ENCODE peak calls at places on chromosomes 13 and 19, in ten cellular contexts. V, L, G, X, Y, K, P, F, W and B are unnamed samples.
A peak's percentile ranks its signal among the peaks of the same experiment; 100 is the strongest.

GRCh38 chr19:4580021-4580901 is 20.8 kb upstream of the SEMA6B start:
- DNase-seq in V (no peak), L (no peak), G (no peak), X (no peak), Y (peak; percentile 77), K (no peak), P (no peak), F (no peak), W (no peak), B (no peak)

GRCh38 chr19:39946532-39946931 is 12.1 kb upstream of the FCGBP start:
- DNase-seq in V (no peak), L (peak; percentile 25), G (no peak), X (no peak), Y (no peak), K (no peak), P (no peak), F (no peak), W (no peak), B (no peak)

GRCh38 chr19:28012361-28012760 is 1200.6 kb downstream of the UQCRFS1 start:
- DNase-seq in V (no peak), L (no peak), G (no peak), X (no peak), Y (peak; percentile 57), K (no peak), P (no peak), F (no peak), W (no peak), B (no peak)

GRCh38 chr19:39335168-39335567 is 675 bp downstream of the GMFG start:
- DNase-seq in V (no peak), L (no peak), G (no peak), X (no peak), Y (no peak), K (peak; percentile 84), P (no peak), F (no peak), W (no peak), B (no peak)

GRCh38 chr19:4473708-4474503 is 1.8 kb downstream of the HDGFL2 start:
- DNase-seq in V (no peak), L (no peak), G (no peak), X (peak; percentile 45), Y (no peak), K (no peak), P (no peak), F (no peak), W (no peak), B (no peak)

GRCh38 chr19:8004723-8005513 is 523 bp downstream of the ELAVL1 start:
- DNase-seq in V (no peak), L (no peak), G (no peak), X (peak; percentile 44), Y (peak; percentile 53), K (no peak), P (peak; percentile 18), F (no peak), W (peak; percentile 12), B (no peak)

GRCh38 chr13:90689111-90689510 is 658.4 kb upstream of the MIR17HG start:
- DNase-seq in V (no peak), L (no peak), G (no peak), X (no peak), Y (no peak), K (no peak), P (no peak), F (no peak), W (no peak), B (no peak)

GRCh38 chr19:47518139-47518538 is 3.3 kb upstream of the NAPA start:
- DNase-seq in V (peak; percentile 32), L (no peak), G (no peak), X (no peak), Y (no peak), K (no peak), P (peak; percentile 76), F (no peak), W (no peak), B (no peak)

GRCh38 chr13:110485604-110486003 is 75.9 kb downstream of the RAB20 start:
- DNase-seq in V (no peak), L (no peak), G (no peak), X (no peak), Y (peak; percentile 76), K (no peak), P (no peak), F (no peak), W (no peak), B (no peak)

GRCh38 chr19:49890349-49891311 is 6.1 kb downstream of the IL4I1 start:
- DNase-seq in V (peak; percentile 60), L (peak; percentile 57), G (no peak), X (peak; percentile 60), Y (peak; percentile 88), K (peak; percentile 89), P (peak; percentile 46), F (no peak), W (no peak), B (no peak)

GRCh38 chr19:12936582-12936981 is 1.8 kb upstream of the CALR start:
- DNase-seq in V (no peak), L (no peak), G (no peak), X (no peak), Y (no peak), K (no peak), P (no peak), F (no peak), W (no peak), B (no peak)

GRCh38 chr19:8481191-8481590 is 21.2 kb downstream of the PRAM1 start:
- DNase-seq in V (no peak), L (no peak), G (no peak), X (no peak), Y (no peak), K (peak; percentile 68), P (no peak), F (no peak), W (no peak), B (no peak)

GRCh38 chr13:41864658-41865057 is 96.3 kb downstream of the VWA8 start:
- DNase-seq in V (no peak), L (no peak), G (no peak), X (no peak), Y (no peak), K (no peak), P (no peak), F (no peak), W (peak; percentile 24), B (no peak)

GRCh38 chr19:29798783-29799182 is 13.0 kb upstream of the CCNE1 start:
- DNase-seq in V (no peak), L (no peak), G (no peak), X (no peak), Y (no peak), K (no peak), P (no peak), F (no peak), W (peak; percentile 8), B (no peak)

GRCh38 chr13:65504213-65504612 is 1725.9 kb downstream of the PCDH9 start:
- DNase-seq in V (no peak), L (no peak), G (no peak), X (no peak), Y (no peak), K (no peak), P (no peak), F (no peak), W (no peak), B (no peak)

GRCh38 chr19:15284896-15285295 is 47.4 kb downstream of the BRD4 start:
- DNase-seq in V (no peak), L (no peak), G (no peak), X (no peak), Y (no peak), K (peak; percentile 66), P (no peak), F (no peak), W (no peak), B (no peak)

GRCh38 chr13:114179087-114179658 is at the start of gene CFAP97D2:
- DNase-seq in V (no peak), L (no peak), G (no peak), X (no peak), Y (no peak), K (no peak), P (no peak), F (no peak), W (no peak), B (no peak)

GRCh38 chr13:43074824-43075510 is 51.6 kb downstream of the DNAJC15 start:
- DNase-seq in V (no peak), L (no peak), G (no peak), X (no peak), Y (no peak), K (no peak), P (no peak), F (no peak), W (no peak), B (no peak)

GRCh38 chr13:32904271-32904670 is 112.0 kb upstream of the KL start:
- DNase-seq in V (no peak), L (no peak), G (no peak), X (no peak), Y (no peak), K (no peak), P (no peak), F (no peak), W (no peak), B (no peak)

GRCh38 chr19:45097450-45097775 is 4.4 kb downstream of the PPP1R37 start:
- DNase-seq in V (no peak), L (no peak), G (no peak), X (no peak), Y (no peak), K (no peak), P (no peak), F (no peak), W (no peak), B (no peak)

GRCh38 chr13:111115841-111116500 is 861 bp downstream of the ARHGEF7 start:
- DNase-seq in V (no peak), L (no peak), G (peak; percentile 66), X (peak; percentile 56), Y (peak; percentile 64), K (no peak), P (no peak), F (peak; percentile 57), W (peak; percentile 86), B (no peak)

GRCh38 chr13:62663767-62664166 is 1248.1 kb upstream of the PCDH20 start:
- DNase-seq in V (no peak), L (no peak), G (no peak), X (no peak), Y (no peak), K (no peak), P (no peak), F (no peak), W (no peak), B (no peak)

GRCh38 chr19:10074153-10074552 is 12.0 kb upstream of the SHFL start:
- DNase-seq in V (peak; percentile 47), L (no peak), G (no peak), X (no peak), Y (no peak), K (no peak), P (peak; percentile 59), F (no peak), W (peak; percentile 41), B (no peak)

GRCh38 chr13:95956589-95957148 is 96.5 kb downstream of the UGGT2 start:
- DNase-seq in V (no peak), L (no peak), G (no peak), X (no peak), Y (no peak), K (no peak), P (no peak), F (no peak), W (peak; percentile 23), B (no peak)

GRCh38 chr13:46871557-46871956 is 25.3 kb downstream of the HTR2A start:
- DNase-seq in V (no peak), L (no peak), G (no peak), X (no peak), Y (no peak), K (no peak), P (no peak), F (no peak), W (no peak), B (no peak)

GRCh38 chr13:112032186-112032835 is 34.6 kb upstream of the SOX1 start:
- DNase-seq in V (no peak), L (no peak), G (no peak), X (no peak), Y (no peak), K (no peak), P (no peak), F (no peak), W (no peak), B (no peak)

GRCh38 chr19:54024660-54025059 is 33.2 kb downstream of the CACNG6 start:
- DNase-seq in V (no peak), L (no peak), G (no peak), X (no peak), Y (no peak), K (no peak), P (no peak), F (no peak), W (no peak), B (no peak)

GRCh38 chr13:21898461-21898860 is 227.6 kb downstream of the FGF9 start:
- DNase-seq in V (no peak), L (no peak), G (no peak), X (no peak), Y (no peak), K (no peak), P (no peak), F (no peak), W (no peak), B (no peak)